ENCODE peak calls at places on chromosome 5, in nine cellular contexts. B is CD4-positive, alpha-beta T cell; Q is ovary; R is NCI-H1436; H is naive thymus-derived CD4-positive, alpha-beta T cell; G is KBM-7; P is NCI-H1092; O is stimulated activated CD4-positive, alpha-beta T cell treated with anti-CD3 and anti-CD28 coated beads, Interleukin-12 subunit alpha, Interleukin-12 subunit beta, amount 100 ng/mL, for 4 hours; Z is activated effector memory CD4-positive, alpha-beta T cell treated with Interleukin-2 at 50 U/mL for 16 hours. U is an unnamed sample.

GRCh38 chr5:134524219-134524825 is 1.1 kb upstream of the JADE2 start:
- DNase-seq in B (peak; percentile 78), Q (peak; percentile 91), R (peak; percentile 40), H (peak; percentile 79), G (peak; percentile 86), P (no peak), O (peak; percentile 63), Z (peak; percentile 71), U (peak; percentile 55)

GRCh38 chr5:132369012-132369470 is 469 bp upstream of the SLC22A5 start:
- DNase-seq in B (no peak), Q (no peak), R (no peak), H (no peak), G (no peak), P (no peak), O (no peak), Z (no peak), U (no peak)

GRCh38 chr5:234450-234849 is 16.3 kb downstream of the SDHA start:
- DNase-seq in B (no peak), Q (no peak), R (no peak), H (no peak), G (no peak), P (no peak), O (no peak), Z (no peak), U (no peak)

GRCh38 chr5:172544371-172545120 is 90.2 kb upstream of the SH3PXD2B start:
- DNase-seq in B (no peak), Q (no peak), R (no peak), H (no peak), G (no peak), P (peak; percentile 50), O (no peak), Z (no peak), U (no peak)

GRCh38 chr5:139065296-139065695 is 132.9 kb downstream of the SIL1 start:
- DNase-seq in B (no peak), Q (no peak), R (no peak), H (no peak), G (no peak), P (no peak), O (no peak), Z (no peak), U (no peak)

GRCh38 chr5:127320032-127320945 is 29.7 kb downstream of the MEGF10 start:
- DNase-seq in B (no peak), Q (no peak), R (no peak), H (no peak), G (peak; percentile 90), P (no peak), O (no peak), Z (no peak), U (no peak)

GRCh38 chr5:132662925-132663770 is 5.2 kb downstream of the IL13 start:
- DNase-seq in B (no peak), Q (no peak), R (peak; percentile 25), H (no peak), G (peak; percentile 35), P (no peak), O (no peak), Z (peak; percentile 22), U (peak; percentile 57)

GRCh38 chr5:26323794-26324193 is 714.6 kb downstream of the CDH9 start:
- DNase-seq in B (no peak), Q (no peak), R (no peak), H (no peak), G (no peak), P (no peak), O (no peak), Z (no peak), U (no peak)

GRCh38 chr5:149363936-149364335 is 6.1 kb downstream of the PCYOX1L start:
- DNase-seq in B (no peak), Q (no peak), R (no peak), H (no peak), G (no peak), P (no peak), O (no peak), Z (no peak), U (no peak)

GRCh38 chr5:146947181-146947941 is 68.8 kb upstream of the PPP2R2B start:
- DNase-seq in B (no peak), Q (no peak), R (peak; percentile 27), H (no peak), G (peak; percentile 75), P (no peak), O (no peak), Z (no peak), U (peak; percentile 51)

U was measured in SK-N-DZ.